ENCODE peak calls at places on chromosomes 5 and 9, in five cellular contexts. L is Panc1, B is sigmoid colon, S is GM12878, U is prostate gland. Q is an unnamed sample. For H3K4me1, the result is how much of the 10 kb centered on the place peaks cover.

GRCh38 chr5:104179057-104179456 is 616.5 kb upstream of the NUDT12 start:
- DNase-seq in S (peak), L (peak), U (no peak), B (no peak), Q (peak)

GRCh38 chr9:106862946-106863740 is at the start of gene ZNF462:
- DNase-seq in U (peak), S (no peak), L (no peak), B (peak), Q (no peak)

GRCh38 chr5:155260798-155261197 is 247.2 kb downstream of the KIF4B start:
- DNase-seq in S (no peak), L (no peak), B (no peak), U (no peak), Q (no peak)

GRCh38 chr5:142667808-142668207 is 18.1 kb downstream of the FGF1 start:
- DNase-seq in S (no peak), B (no peak), L (no peak), U (peak), Q (no peak)

GRCh38 chr9:4366649-4367330 is 66.9 kb upstream of the GLIS3 start:
- DNase-seq in U (no peak), L (no peak), B (peak), S (no peak), Q (peak)

GRCh38 chr5:53123702-53124101 is 14.1 kb upstream of the MOCS2 start:
- DNase-seq in U (no peak), S (no peak), B (no peak), L (no peak), Q (no peak)

GRCh38 chr5:144448457-144448856 is 277.8 kb downstream of the KCTD16 start:
- DNase-seq in B (no peak), L (no peak), S (no peak), U (no peak), Q (no peak)

GRCh38 chr5:172722309-172722815 is 48.6 kb downstream of the DUSP1 start:
- DNase-seq in L (no peak), B (no peak), U (no peak), S (no peak), Q (no peak)

GRCh38 chr5:134116291-134116690 is 1.8 kb downstream of the TCF7 start:
- DNase-seq in L (no peak), B (no peak), U (no peak), S (no peak), Q (no peak)

GRCh38 chr9:72882117-72882775 is 70.6 kb downstream of the ALDH1A1 start:
- DNase-seq in L (no peak), S (no peak), U (no peak), B (peak), Q (peak)

GRCh38 chr5:35954175-35954574 is 15.8 kb upstream of the CAPSL start:
- DNase-seq in L (no peak), U (no peak), S (no peak), B (no peak), Q (no peak)

GRCh38 chr5:162068412-162068811 is 839 bp downstream of the GABRG2 start:
- DNase-seq in L (no peak), S (no peak), B (no peak), U (no peak), Q (no peak)

GRCh38 chr5:142446131-142446959 is 121.5 kb upstream of the SPRY4 start:
- DNase-seq in L (no peak), U (no peak), B (no peak), S (no peak), Q (no peak)

GRCh38 chr9:123049589-123050222 is 16.2 kb downstream of the GPR21 start:
- DNase-seq in L (no peak), B (peak), S (no peak), U (peak), Q (peak)

GRCh38 chr9:136437839-136438547 is 1.7 kb downstream of the INPP5E start:
- DNase-seq in B (no peak), S (no peak), U (no peak), L (no peak), Q (no peak)

GRCh38 chr9:93111371-93112115 is 15.5 kb downstream of the CARD19 start:
- DNase-seq in S (no peak), L (no peak), U (no peak), B (peak), Q (no peak)

GRCh38 chr9:84851935-84852585 is 182.5 kb downstream of the NTRK2 start:
- DNase-seq in B (no peak), S (no peak), U (peak), L (peak), Q (peak)

GRCh38 chr5:160649304-160649703 is 202.7 kb downstream of the ATP10B start:
- DNase-seq in S (no peak), L (peak), U (no peak), B (no peak), Q (no peak)

GRCh38 chr9:116499986-116500871 is 186.9 kb upstream of the TRIM32 start:
- DNase-seq in L (no peak), U (no peak), B (no peak), S (no peak), Q (no peak)
- H3K4me1 ChIP-seq in L (under half), U (under half), B (under half), S (under half), Q (under half)

DNA sequence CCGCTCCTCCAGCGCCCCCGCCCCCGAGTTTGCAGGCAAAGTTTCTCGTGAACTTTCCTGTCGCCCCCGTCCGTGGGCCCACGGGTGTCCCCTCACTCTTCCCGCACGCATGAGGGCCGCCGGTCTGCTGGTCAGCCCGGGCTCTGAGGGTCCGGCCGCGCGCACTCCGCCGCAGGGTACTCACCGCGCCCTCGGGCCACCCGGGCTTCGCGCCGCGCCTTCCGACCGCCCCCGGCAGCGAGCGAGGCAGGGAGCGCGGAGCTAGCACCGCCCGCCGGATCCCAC is 211 bp downstream of the CNTFR start:
- DNase-seq in L (no peak), B (no peak), S (no peak), U (no peak), Q (no peak)
- H3K4me3 ChIP-seq in L (peak), B (peak), S (no peak), U (peak), Q (peak)

DNA sequence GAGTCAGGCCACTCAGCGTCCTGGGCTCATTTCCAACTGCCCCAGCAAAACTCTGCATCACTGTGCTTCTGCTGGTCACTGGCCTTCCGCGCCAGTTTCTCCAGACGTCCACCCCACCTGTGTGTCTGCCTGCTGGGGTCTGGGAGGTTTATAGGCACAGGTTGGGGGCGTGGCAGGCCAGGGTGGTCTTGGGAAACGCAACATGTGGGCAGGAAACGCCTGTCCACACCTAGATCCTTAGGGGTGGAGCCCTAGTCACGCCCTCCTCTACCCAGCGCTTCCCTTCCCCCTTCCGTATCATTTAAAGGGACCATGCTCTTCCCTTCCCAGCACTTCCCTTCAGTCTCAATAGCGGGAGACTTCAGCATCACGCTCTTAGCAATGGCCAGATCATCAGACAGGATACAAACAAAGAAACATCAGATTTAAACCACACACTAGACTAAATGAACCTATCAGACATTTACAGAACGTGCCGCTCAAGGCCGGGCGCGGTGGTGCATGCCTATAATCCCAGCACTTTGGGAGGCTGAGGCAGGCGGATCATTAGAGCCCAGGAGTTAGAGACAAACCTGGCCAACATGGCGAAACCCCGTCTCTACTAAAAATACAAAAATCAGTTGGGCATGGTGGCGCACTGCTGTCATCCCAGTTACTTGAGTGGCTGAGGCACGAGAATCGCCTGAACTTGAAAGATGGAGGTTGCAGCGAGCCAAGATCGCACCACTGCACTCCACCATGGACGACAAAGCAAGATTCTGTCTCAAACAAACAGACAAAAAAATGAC is 11.8 kb upstream of the BTNL9 start:
- DNase-seq in L (peak), B (no peak), S (no peak), U (no peak), Q (no peak)
- TF ChIP-seq POLR2AphosphoS5 in L (peak), B (no peak), S (no peak), U (no peak), Q (no peak)

GRCh38 chr9:120917285-120917684 is 9.3 kb downstream of the TRAF1 start:
- DNase-seq in S (no peak), U (no peak), L (no peak), B (no peak), Q (no peak)
- H3K4me1 ChIP-seq in S (under half), U (under half), L (under half), B (under half), Q (half or more)

GRCh38 chr9:19410594-19410993 is 1.8 kb downstream of the ACER2 start:
- DNase-seq in U (no peak), B (no peak), S (no peak), L (no peak), Q (no peak)

GRCh38 chr9:19408316-19408692 is 505 bp upstream of the ACER2 start:
- DNase-seq in S (no peak), L (no peak), B (peak), U (peak), Q (no peak)

GRCh38 chr9:19410195-19410503 is 1.3 kb downstream of the ACER2 start:
- DNase-seq in B (no peak), S (no peak), U (no peak), L (no peak), Q (no peak)

GRCh38 chr9:19409406-19410194 is 791 bp downstream of the ACER2 start:
- DNase-seq in S (no peak), B (peak), L (no peak), U (peak), Q (no peak)

DNA sequence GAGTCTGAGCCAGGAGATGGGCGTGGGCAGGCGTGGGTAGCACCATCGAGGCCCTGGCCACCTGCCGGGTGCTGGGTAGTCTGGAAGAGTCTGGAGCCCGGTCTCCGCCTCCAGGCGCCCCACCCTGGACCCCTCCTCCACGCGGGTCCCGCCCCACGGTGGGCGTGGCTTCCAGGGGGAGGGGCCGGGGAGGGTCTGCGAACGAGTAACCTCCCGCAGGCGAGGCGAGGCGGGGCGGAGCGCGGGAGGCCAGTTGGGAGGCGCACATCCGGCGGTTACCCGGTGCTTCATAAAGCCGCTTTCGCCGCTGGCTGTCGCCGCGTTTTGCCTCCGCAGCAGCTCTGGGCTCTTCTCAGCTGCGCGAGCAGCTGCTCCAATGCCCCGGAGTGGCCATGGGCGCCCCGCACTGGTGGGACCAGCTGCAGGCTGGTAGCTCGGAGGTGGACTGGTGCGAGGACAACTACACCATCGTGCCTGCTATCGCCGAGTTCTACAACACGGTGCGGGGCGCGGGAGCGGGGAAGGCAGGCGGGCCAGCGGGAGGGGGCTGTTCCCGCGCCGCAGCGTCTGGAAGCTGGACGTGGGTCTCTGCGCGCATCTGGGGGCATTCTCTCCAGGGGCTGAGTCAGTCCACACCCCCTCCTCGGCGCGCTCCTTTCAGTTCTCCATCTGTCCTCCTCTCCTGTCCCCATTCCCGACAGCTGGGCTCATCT is at the start of gene ACER2:
- DNase-seq in S (peak), L (peak), U (peak), B (peak), Q (peak)
- H3K4me3 ChIP-seq in S (peak), L (peak), U (peak), B (peak), Q (peak)

GRCh38 chr5:131379723-131380122 is 115.9 kb downstream of the CDC42SE2 start:
- DNase-seq in S (peak), U (no peak), B (no peak), L (peak), Q (no peak)
- TF ChIP-seq POLR2AphosphoS5 in S (peak), U (no peak), B (no peak), L (no peak), Q (no peak)

GRCh38 chr9:134726722-134727034 is 85.1 kb downstream of the COL5A1 start:
- DNase-seq in B (no peak), L (no peak), S (no peak), U (no peak), Q (no peak)

GRCh38 chr9:134724912-134725604 is 83.5 kb downstream of the COL5A1 start:
- DNase-seq in S (no peak), U (no peak), L (no peak), B (peak), Q (no peak)

GRCh38 chr9:134726026-134726721 is 84.6 kb downstream of the COL5A1 start:
- DNase-seq in U (no peak), B (no peak), S (no peak), L (no peak), Q (no peak)

GRCh38 chr9:134724231-134724911 is 82.8 kb downstream of the COL5A1 start:
- DNase-seq in S (no peak), U (no peak), L (no peak), B (peak), Q (no peak)

DNA sequence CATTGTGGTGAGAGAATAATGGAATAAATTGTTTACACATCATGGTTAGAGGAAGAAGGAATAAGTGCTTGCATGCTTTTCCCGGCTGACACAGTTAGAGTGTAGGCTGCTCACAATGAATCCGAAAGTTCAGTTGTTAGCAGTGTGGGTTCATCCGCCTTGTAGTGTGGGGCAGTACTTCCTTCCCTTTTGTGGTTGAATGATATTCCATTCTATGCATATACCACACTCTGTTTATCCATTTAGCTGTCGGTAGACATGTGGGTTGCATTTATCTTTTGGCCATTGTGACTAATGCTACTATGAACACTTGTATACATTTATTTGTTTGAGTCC is 84.0 kb downstream of the COL5A1 start:
- DNase-seq in L (no peak), U (no peak), B (no peak), S (no peak), Q (no peak)
- H3K4me1 ChIP-seq in L (under half), U (under half), B (under half), S (under half), Q (under half)